ENCODE peak calls at places on chromosomes 7 and 10, in four cellular contexts. One of them, this sample, is unnamed.

GRCh38 chr10:77164616-77165311 is 472.8 kb downstream of the KCNMA1 start:
- DNase-seq in K562: no peak
- DNase-seq in HepG2: no peak
- DNase-seq in H1: no peak
- DNase-seq in this sample: no peak

GRCh38 chr10:102120987-102121738 is 995 bp upstream of the LDB1 start:
- DNase-seq in K562: peak
- DNase-seq in HepG2: no peak
- DNase-seq in H1: peak
- DNase-seq in this sample: no peak

GRCh38 chr7:21345361-21345760 is 82.5 kb upstream of the SP4 start:
- DNase-seq in K562: no peak
- DNase-seq in HepG2: no peak
- DNase-seq in H1: no peak
- DNase-seq in this sample: no peak

GRCh38 chr7:6164491-6164890 is 107.9 kb downstream of the CYTH3 start:
- DNase-seq in K562: peak
- DNase-seq in HepG2: no peak
- DNase-seq in H1: no peak
- DNase-seq in this sample: no peak

GRCh38 chr10:69800109-69800508 is 1.6 kb upstream of the COL13A1 start:
- DNase-seq in K562: peak
- DNase-seq in HepG2: peak
- DNase-seq in H1: no peak
- DNase-seq in this sample: peak

GRCh38 chr7:84631913-84632312 is 437.3 kb upstream of the SEMA3A start:
- DNase-seq in K562: no peak
- DNase-seq in HepG2: no peak
- DNase-seq in H1: no peak
- DNase-seq in this sample: no peak

GRCh38 chr10:68163735-68164134 is 54.4 kb downstream of the MYPN start:
- DNase-seq in K562: no peak
- DNase-seq in HepG2: peak
- DNase-seq in H1: no peak
- DNase-seq in this sample: no peak

GRCh38 chr10:121747163-121747775 is 149.0 kb upstream of the FGFR2 start:
- DNase-seq in K562: no peak
- DNase-seq in HepG2: no peak
- DNase-seq in H1: no peak
- DNase-seq in this sample: no peak

GRCh38 chr7:30135551-30136271 is 925 bp downstream of the MTURN start:
- DNase-seq in K562: peak
- DNase-seq in HepG2: peak
- DNase-seq in H1: no peak
- DNase-seq in this sample: no peak

GRCh38 chr10:50536617-50537252 is 87.0 kb downstream of the SGMS1 start:
- DNase-seq in K562: no peak
- DNase-seq in HepG2: no peak
- DNase-seq in H1: no peak
- DNase-seq in this sample: no peak

DNA sequence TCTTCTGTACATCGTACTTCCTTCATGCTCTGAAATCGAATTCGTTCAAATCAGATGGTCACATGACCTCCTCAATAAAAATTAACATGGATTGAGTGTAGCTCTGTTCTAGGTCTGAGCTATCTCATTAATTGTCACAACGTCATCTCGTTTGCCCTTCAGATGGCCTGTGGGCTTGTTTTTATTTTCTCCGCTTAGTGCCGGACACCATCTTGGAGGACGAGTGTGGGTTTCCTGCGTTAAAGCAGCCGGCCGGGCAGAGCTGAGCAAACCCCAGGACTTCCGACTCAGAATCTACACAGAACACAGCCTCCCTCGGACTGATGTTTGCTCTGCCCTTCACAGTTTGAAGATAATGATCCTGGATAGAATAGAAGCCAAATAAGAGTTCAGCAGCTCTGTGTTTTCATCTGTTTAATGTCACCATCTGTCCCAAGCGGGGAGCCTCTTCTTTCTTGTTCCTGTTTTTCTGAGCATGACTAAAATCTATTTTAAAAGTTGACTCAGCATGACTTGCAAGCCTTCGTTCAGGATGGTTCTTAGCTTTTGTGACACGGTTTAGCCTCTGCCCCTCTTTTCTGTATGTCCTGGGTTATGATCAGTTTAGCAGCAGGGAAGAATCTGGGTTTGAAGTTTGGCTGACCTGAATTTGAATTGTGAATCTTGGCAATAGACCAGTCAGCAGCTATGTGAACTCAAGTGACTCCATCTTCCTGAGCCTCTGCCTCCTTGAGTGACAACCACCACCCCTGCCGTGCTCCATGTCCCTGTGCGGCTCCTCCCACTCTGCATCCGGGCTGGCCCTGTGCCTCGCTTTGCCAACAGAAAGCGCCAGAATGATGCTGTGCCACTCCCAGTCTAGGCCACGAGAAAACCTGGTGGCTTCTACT is 30.6 kb upstream of the GALNTL5 start:
- DNase-seq in K562: peak
- DNase-seq in HepG2: no peak
- DNase-seq in H1: no peak
- DNase-seq in this sample: no peak
- TF ChIP-seq FOSL1 in K562: peak
- TF ChIP-seq FOSL1 in HepG2: no peak
- TF ChIP-seq FOSL1 in H1: no peak
- TF ChIP-seq FOSL1 in this sample: no peak

GRCh38 chr7:151038951-151039849 is 9.1 kb upstream of the ASIC3 start:
- DNase-seq in K562: peak
- DNase-seq in HepG2: peak
- DNase-seq in H1: no peak
- DNase-seq in this sample: no peak
- TF ChIP-seq FOSL1 in K562: peak
- TF ChIP-seq FOSL1 in HepG2: no peak
- TF ChIP-seq FOSL1 in H1: no peak
- TF ChIP-seq FOSL1 in this sample: peak

DNA sequence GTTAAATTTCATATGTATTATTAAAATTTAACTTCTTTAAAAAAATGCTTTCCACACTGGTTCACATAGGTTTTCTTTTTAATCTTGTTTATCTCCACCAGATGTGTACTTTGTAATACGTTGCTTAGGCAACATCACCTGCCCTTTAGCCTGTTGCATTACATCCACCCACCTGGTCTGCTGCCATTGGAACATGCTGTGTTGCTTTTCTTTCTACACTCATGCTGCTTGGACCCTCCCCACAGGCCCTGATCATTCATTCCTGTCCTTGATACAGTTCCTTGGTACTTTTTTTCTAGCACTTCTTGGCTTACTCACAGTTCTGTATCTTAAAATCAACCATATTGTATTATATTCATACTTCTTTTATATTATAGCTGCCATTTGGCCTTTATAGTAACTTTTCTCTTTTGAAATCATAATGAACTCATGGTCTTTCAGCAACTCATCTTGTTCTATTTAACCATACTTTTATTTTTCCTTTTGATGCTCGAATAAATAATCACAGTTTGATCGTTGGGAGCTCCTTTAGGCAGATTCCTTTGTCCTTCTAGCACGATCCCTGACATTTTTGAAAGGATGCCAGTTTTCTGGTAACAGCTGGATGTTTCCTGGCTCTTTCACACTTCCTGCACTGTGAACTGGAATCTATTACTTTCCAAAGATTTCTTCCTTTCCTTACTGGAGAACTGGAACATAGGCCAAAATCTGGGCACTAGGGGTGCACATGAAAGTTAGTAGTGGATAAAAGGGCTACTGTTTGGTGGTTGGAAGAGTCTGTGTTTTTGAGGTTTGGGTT is 125.0 kb downstream of the CDK14 start:
- DNase-seq in K562: no peak
- DNase-seq in HepG2: peak
- DNase-seq in H1: no peak
- DNase-seq in this sample: no peak
- TF ChIP-seq FOSL1 in K562: no peak
- TF ChIP-seq FOSL1 in HepG2: no peak
- TF ChIP-seq FOSL1 in H1: no peak
- TF ChIP-seq FOSL1 in this sample: no peak

DNA sequence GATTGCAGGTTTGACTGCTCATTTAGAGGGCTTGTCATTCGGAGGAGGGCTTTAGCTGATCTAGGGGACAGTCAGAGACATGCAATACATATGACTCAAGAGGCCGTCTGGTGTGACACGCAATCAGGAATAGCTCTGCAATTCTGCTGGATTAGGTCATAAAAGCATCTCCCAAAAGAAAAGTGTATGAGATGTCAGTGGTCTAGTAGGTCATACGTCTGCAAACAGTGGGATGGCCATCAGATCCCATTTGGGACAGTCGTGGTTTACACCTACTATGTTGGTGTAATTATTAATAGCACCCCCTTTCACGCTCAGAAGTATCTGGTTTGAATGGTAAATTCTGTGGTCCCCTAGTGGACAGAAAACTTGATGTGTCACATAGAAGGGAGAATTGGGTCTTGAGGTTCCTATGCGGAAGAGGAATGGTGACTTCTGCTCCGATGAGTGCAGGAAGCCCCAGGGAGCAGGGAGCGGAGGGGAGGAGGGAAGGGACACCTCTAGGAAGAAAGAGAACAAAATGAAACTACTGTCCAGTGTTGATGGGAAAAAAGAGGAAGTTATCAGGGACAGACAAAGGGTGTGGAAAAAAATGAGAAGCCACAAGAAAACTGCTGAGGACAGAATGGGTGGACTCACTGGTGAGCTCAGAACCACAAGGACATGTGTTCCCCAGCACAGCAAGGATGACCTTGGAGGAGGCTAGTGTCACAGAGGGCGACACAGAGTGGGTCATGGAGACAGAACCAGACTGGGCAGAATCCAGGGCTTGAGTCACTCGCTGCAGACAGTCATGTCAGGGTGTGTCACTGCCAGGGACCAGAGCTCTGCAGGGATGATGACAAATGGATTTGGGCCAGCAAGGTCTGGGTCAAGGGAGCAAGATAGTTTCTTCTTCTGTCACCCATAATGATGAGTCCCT is 59.9 kb downstream of the MAP3K8 start:
- DNase-seq in K562: peak
- DNase-seq in HepG2: peak
- DNase-seq in H1: no peak
- DNase-seq in this sample: no peak
- TF ChIP-seq FOSL1 in K562: peak
- TF ChIP-seq FOSL1 in HepG2: no peak
- TF ChIP-seq FOSL1 in H1: no peak
- TF ChIP-seq FOSL1 in this sample: no peak

This sample was measured in HCT116.